ENCODE peak calls at places on chromosomes 4 and X, in ten cellular contexts. H, O, W, X, Y, E, P, B, R and M are unnamed samples.

GRCh38 chrX:126580877-126581276 is 28.3 kb upstream of the DCAF12L1 start:
- DNase-seq in H (no peak), O (no peak), W (no peak), X (no peak), Y (no peak), E (no peak), P (no peak), B (no peak), R (no peak), M (no peak)

GRCh38 chr4:22514431-22514830 is 1.4 kb downstream of the ADGRA3 start:
- DNase-seq in H (no peak), O (no peak), W (no peak), X (no peak), Y (no peak), E (no peak), P (no peak), B (no peak), R (no peak), M (no peak)

GRCh38 chr4:110970642-110971041 is 347.8 kb upstream of the PITX2 start:
- DNase-seq in H (peak; percentile 65), O (no peak), W (peak; percentile 6), X (peak; percentile 26), Y (peak; percentile 68), E (no peak), P (peak; percentile 49), B (no peak), R (no peak), M (no peak)

GRCh38 chr4:34731045-34731444 is 1513.3 kb downstream of the ARAP2 start:
- DNase-seq in H (no peak), O (no peak), W (no peak), X (no peak), Y (no peak), E (no peak), P (no peak), B (no peak), R (no peak), M (no peak)

GRCh38 chr4:125346616-125347015 is 31.9 kb downstream of the FAT4 start:
- DNase-seq in H (no peak), O (no peak), W (no peak), X (no peak), Y (no peak), E (no peak), P (no peak), B (no peak), R (no peak), M (no peak)

GRCh38 chr4:167887726-167888125 is 204.6 kb upstream of the ANXA10 start:
- DNase-seq in H (no peak), O (no peak), W (no peak), X (no peak), Y (no peak), E (no peak), P (no peak), B (no peak), R (no peak), M (no peak)

GRCh38 chr4:110644008-110644407 is 21.1 kb upstream of the PITX2 start:
- DNase-seq in H (no peak), O (no peak), W (no peak), X (no peak), Y (no peak), E (no peak), P (peak; percentile 57), B (no peak), R (no peak), M (no peak)

GRCh38 chr4:97153042-97153441 is 990.2 kb downstream of the STPG2 start:
- DNase-seq in H (peak; percentile 10), O (no peak), W (peak; percentile 36), X (no peak), Y (no peak), E (no peak), P (peak; percentile 1), B (no peak), R (no peak), M (no peak)

GRCh38 chr4:6327220-6327917 is 57.7 kb downstream of the WFS1 start:
- DNase-seq in H (peak; percentile 48), O (peak; percentile 87), W (peak; percentile 65), X (peak; percentile 87), Y (peak; percentile 81), E (peak; percentile 87), P (peak; percentile 60), B (peak; percentile 86), R (peak; percentile 90), M (peak; percentile 73)

GRCh38 chrX:12526296-12526695 is 264.9 kb upstream of the PRPS2 start:
- DNase-seq in H (no peak), O (no peak), W (no peak), X (no peak), Y (no peak), E (no peak), P (no peak), B (no peak), R (no peak), M (no peak)

GRCh38 chr4:188332265-188332664 is 193.0 kb downstream of the TRIML1 start:
- DNase-seq in H (no peak), O (no peak), W (no peak), X (no peak), Y (no peak), E (no peak), P (no peak), B (no peak), R (no peak), M (no peak)

GRCh38 chr4:835148-836002 is 9.4 kb upstream of the CPLX1 start:
- DNase-seq in H (no peak), O (no peak), W (no peak), X (peak; percentile 80), Y (peak; percentile 38), E (no peak), P (peak; percentile 30), B (no peak), R (no peak), M (no peak)

GRCh38 chr4:170374770-170375169 is 285.0 kb upstream of the AADAT start:
- DNase-seq in H (peak; percentile 40), O (no peak), W (no peak), X (no peak), Y (peak; percentile 59), E (no peak), P (peak; percentile 39), B (peak; percentile 10), R (no peak), M (no peak)

GRCh38 chrX:78357342-78358055 is 30.1 kb upstream of the CYSLTR1 start:
- DNase-seq in H (no peak), O (peak; percentile 48), W (no peak), X (no peak), Y (no peak), E (no peak), P (no peak), B (no peak), R (no peak), M (peak; percentile 22)

GRCh38 chr4:187175197-187175596 is 451.5 kb upstream of the FAT1 start:
- DNase-seq in H (no peak), O (no peak), W (no peak), X (no peak), Y (no peak), E (no peak), P (peak; percentile 2), B (no peak), R (no peak), M (no peak)

GRCh38 chr4:187178084-187178483 is 454.4 kb upstream of the FAT1 start:
- DNase-seq in H (no peak), O (no peak), W (no peak), X (no peak), Y (no peak), E (no peak), P (no peak), B (no peak), R (no peak), M (no peak)

GRCh38 chr4:187183351-187183750 is 459.7 kb upstream of the FAT1 start:
- DNase-seq in H (no peak), O (no peak), W (no peak), X (no peak), Y (no peak), E (no peak), P (no peak), B (no peak), R (no peak), M (no peak)

GRCh38 chr4:187176261-187176910 is 452.7 kb upstream of the FAT1 start:
- DNase-seq in H (no peak), O (no peak), W (no peak), X (no peak), Y (no peak), E (no peak), P (no peak), B (no peak), R (no peak), M (no peak)

GRCh38 chr4:187179086-187180070 is 455.7 kb upstream of the FAT1 start:
- DNase-seq in H (no peak), O (no peak), W (no peak), X (no peak), Y (no peak), E (no peak), P (no peak), B (no peak), R (no peak), M (no peak)
- H3K27me3 ChIP-seq in H (no peaks in the 10 kb centered on the region), O (no peaks in the 10 kb centered on the region), W (no peaks in the 10 kb centered on the region), X (no peaks in the 10 kb centered on the region), Y (no peaks in the 10 kb centered on the region), E (no peaks in the 10 kb centered on the region), P (no peaks in the 10 kb centered on the region), B (peaks cover 12% of the 10 kb centered on the region), R (no peaks in the 10 kb centered on the region), M (no peaks in the 10 kb centered on the region)

DNA sequence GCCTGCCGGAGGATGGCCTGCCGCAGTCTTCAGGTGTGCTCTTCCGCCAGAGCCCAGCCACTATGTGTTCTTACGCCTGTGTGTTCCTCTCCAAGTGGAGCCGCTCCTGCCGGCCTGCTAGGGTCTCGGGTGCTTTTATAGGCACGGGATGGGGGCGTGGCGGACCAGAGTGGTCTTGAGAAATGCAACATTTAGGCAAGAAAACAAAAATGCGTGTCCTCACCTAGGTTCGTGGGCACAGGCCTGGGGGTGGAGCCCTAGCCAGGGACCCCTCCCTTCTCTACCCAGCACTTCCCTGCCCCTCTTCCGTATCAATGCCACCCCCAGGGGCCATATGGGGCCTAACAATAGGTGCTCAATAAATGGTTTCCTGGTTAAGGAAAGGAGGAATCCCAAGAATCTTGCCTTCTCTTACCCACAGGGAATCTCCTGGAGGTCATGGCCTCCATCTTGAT is 34.4 kb upstream of the LRBA start:
- DNase-seq in H (no peak), O (no peak), W (no peak), X (no peak), Y (no peak), E (no peak), P (no peak), B (no peak), R (no peak), M (no peak)
- TF ChIP-seq POLR2AphosphoS5 in H (no peak), O (no peak), W (no peak), X (no peak), Y (no peak), E (no peak), P (no peak), B (no peak), R (no peak), M (no peak)

GRCh38 chrX:318068-318738 is 393 bp downstream of the GTPBP6 start:
- DNase-seq in H (peak; percentile 97), O (peak; percentile 99), W (peak; percentile 98), X (peak; percentile 99), Y (peak; percentile 99), E (peak; percentile 100), P (peak; percentile 98), B (peak; percentile 70), R (peak; percentile 99), M (peak; percentile 99)
- TF ChIP-seq POLR2A in H (peak; percentile 24), O (peak; percentile 49), W (no peak), X (no peak), Y (peak; percentile 82), E (peak; percentile 83), P (no peak), B (peak; percentile 83), R (peak; percentile 42), M (peak; percentile 59)

DNA sequence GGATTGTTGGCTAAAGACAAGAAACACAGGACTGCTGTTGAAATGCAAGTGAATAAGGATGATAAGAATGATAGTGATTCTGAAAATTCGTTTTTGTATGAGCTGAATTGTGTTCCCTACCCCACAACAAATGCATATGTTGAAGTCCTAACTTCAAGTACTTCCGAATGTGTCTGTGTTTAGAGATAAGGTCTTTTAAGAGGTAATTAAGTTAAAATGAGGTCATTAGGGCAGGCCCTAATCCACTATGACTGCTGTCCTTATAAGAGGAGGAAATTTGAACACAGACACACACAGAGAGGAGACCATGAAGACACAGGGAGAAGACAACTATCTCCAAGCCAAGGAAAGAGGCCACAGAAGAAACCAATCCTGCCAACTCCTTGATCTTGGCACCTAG is 126.6 kb upstream of the ACSL4 start:
- DNase-seq in H (no peak), O (no peak), W (no peak), X (no peak), Y (no peak), E (no peak), P (no peak), B (peak; percentile 23), R (no peak), M (no peak)
- H3K27me3 ChIP-seq in H (no peaks in the 10 kb centered on the region), O (no peaks in the 10 kb centered on the region), W (no peaks in the 10 kb centered on the region), X (no peaks in the 10 kb centered on the region), Y (no peaks in the 10 kb centered on the region), E (no peaks in the 10 kb centered on the region), P (no peaks in the 10 kb centered on the region), B (no peaks in the 10 kb centered on the region), R (no peaks in the 10 kb centered on the region), M (no peaks in the 10 kb centered on the region)